ENCODE peak calls at places on chromosomes 1 and 21, in five cellular contexts. L, N, B, K and Y are unnamed samples.

GRCh38 chr1:119885903-119886783 is 10.2 kb downstream of the ADAM30 start:
- DNase-seq in L (peak; percentile 41), N (no peak), B (no peak), K (peak; percentile 18), Y (peak; percentile 79)

GRCh38 chr1:218933526-218933925 is 240.2 kb upstream of the LYPLAL1 start:
- DNase-seq in L (no peak), N (no peak), B (no peak), K (no peak), Y (no peak)

GRCh38 chr1:41315867-41316266 is 45.4 kb upstream of the FOXO6 start:
- DNase-seq in L (no peak), N (no peak), B (no peak), K (no peak), Y (no peak)

GRCh38 chr1:184483101-184483813 is 96.4 kb downstream of the C1orf21 start:
- DNase-seq in L (peak; percentile 39), N (peak; percentile 88), B (no peak), K (no peak), Y (no peak)

GRCh38 chr1:16915627-16915973 is 6.1 kb upstream of the CROCC start:
- DNase-seq in L (no peak), N (peak; percentile 65), B (no peak), K (no peak), Y (no peak)

GRCh38 chr1:238624786-238625185 is 734.1 kb upstream of the ZP4 start:
- DNase-seq in L (no peak), N (no peak), B (no peak), K (no peak), Y (no peak)

GRCh38 chr1:65079941-65080340 is 68.1 kb upstream of the AK4 start:
- DNase-seq in L (no peak), N (no peak), B (no peak), K (no peak), Y (no peak)

GRCh38 chr1:3431266-3431665 is 23.2 kb upstream of the ARHGEF16 start:
- DNase-seq in L (no peak), N (no peak), B (no peak), K (peak; percentile 34), Y (no peak)

GRCh38 chr1:164712131-164713031 is 153.4 kb downstream of the PBX1 start:
- DNase-seq in L (peak; percentile 54), N (no peak), B (no peak), K (no peak), Y (no peak)

GRCh38 chr1:157438236-157439012 is 113.9 kb downstream of the FCRL5 start:
- DNase-seq in L (no peak), N (no peak), B (no peak), K (no peak), Y (no peak)

GRCh38 chr1:47887060-47887851 is 109.9 kb downstream of the TRABD2B start:
- DNase-seq in L (no peak), N (no peak), B (no peak), K (no peak), Y (no peak)

GRCh38 chr1:58580186-58580585 is 3.1 kb upstream of the TACSTD2 start:
- DNase-seq in L (no peak), N (no peak), B (no peak), K (no peak), Y (no peak)

GRCh38 chr21:46099476-46099875 is 1.6 kb downstream of the COL6A2 start:
- DNase-seq in L (peak; percentile 13), N (peak; percentile 85), B (no peak), K (no peak), Y (peak; percentile 30)
- TF ChIP-seq CTCF in L (no peak), N (no peak), B (no peak), K (no peak), Y (no peak)

DNA sequence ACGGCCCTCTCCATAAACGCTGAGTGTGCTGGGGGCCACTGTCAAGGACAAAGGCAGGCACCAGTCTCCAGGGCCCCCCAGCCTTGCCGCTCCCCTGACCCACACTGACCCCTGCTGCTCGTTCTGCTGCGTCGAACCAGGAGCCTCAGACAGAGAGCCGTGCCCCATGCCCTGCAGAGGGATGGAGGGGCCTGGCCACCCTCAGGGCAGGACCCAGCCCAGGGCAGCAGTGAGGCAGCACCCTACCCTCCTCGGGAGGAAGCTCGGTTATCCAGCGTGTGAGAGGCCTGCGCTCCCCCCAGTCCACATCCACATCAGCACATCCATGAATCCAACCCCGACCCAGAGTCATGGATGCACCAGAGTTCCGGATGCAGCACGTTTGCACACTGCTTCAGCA is 15.1 kb downstream of the WDR4 start:
- DNase-seq in L (no peak), N (no peak), B (no peak), K (no peak), Y (no peak)
- TF ChIP-seq CTCF in L (no peak), N (no peak), B (no peak), K (no peak), Y (no peak)

GRCh38 chr1:202661136-202661845 is 49.0 kb downstream of the SYT2 start:
- DNase-seq in L (no peak), N (no peak), B (no peak), K (peak; percentile 53), Y (no peak)

GRCh38 chr1:202658251-202658650 is 52.0 kb downstream of the SYT2 start:
- DNase-seq in L (no peak), N (no peak), B (no peak), K (no peak), Y (no peak)

GRCh38 chr1:202658766-202659165 is 51.5 kb downstream of the SYT2 start:
- DNase-seq in L (no peak), N (no peak), B (no peak), K (no peak), Y (no peak)

GRCh38 chr1:202659541-202659940 is 50.7 kb downstream of the SYT2 start:
- DNase-seq in L (no peak), N (no peak), B (no peak), K (no peak), Y (no peak)

GRCh38 chr1:202659974-202660373 is 50.3 kb downstream of the SYT2 start:
- DNase-seq in L (no peak), N (no peak), B (no peak), K (no peak), Y (no peak)
- TF ChIP-seq CTCF in L (no peak), N (no peak), B (no peak), K (no peak), Y (no peak)

DNA sequence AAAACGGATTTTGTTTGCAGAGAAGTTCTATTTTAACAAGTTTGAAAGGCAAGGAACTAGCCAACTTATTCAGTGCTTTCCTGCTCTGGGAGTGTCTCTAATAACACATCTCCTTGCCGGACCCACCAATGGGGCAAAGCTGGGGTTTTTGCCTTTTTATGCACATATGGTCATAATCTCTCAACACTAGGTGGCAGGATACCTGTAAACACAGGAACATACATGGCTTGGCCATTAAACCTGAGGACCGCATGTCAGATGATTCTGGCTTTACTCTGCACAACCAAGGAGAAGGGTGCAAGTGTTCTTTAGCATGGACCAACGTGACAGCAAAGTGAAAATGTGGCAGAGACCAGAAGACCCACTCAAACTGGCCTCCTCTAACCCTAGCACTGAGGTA is 4.9 kb downstream of the TMEM9 start:
- DNase-seq in L (no peak), N (no peak), B (no peak), K (peak; percentile 85), Y (peak; percentile 17)
- TF ChIP-seq CTCF in L (peak; percentile 38), N (no peak), B (peak; percentile 23), K (peak; percentile 78), Y (peak; percentile 51)

GRCh38 chr1:63152572-63152971 is 169.8 kb upstream of the FOXD3 start:
- DNase-seq in L (no peak), N (no peak), B (no peak), K (no peak), Y (no peak)

GRCh38 chr1:63147783-63148182 is 174.6 kb upstream of the FOXD3 start:
- DNase-seq in L (no peak), N (no peak), B (no peak), K (no peak), Y (no peak)

GRCh38 chr1:63143482-63143881 is 178.9 kb upstream of the FOXD3 start:
- DNase-seq in L (no peak), N (no peak), B (no peak), K (no peak), Y (no peak)

DNA sequence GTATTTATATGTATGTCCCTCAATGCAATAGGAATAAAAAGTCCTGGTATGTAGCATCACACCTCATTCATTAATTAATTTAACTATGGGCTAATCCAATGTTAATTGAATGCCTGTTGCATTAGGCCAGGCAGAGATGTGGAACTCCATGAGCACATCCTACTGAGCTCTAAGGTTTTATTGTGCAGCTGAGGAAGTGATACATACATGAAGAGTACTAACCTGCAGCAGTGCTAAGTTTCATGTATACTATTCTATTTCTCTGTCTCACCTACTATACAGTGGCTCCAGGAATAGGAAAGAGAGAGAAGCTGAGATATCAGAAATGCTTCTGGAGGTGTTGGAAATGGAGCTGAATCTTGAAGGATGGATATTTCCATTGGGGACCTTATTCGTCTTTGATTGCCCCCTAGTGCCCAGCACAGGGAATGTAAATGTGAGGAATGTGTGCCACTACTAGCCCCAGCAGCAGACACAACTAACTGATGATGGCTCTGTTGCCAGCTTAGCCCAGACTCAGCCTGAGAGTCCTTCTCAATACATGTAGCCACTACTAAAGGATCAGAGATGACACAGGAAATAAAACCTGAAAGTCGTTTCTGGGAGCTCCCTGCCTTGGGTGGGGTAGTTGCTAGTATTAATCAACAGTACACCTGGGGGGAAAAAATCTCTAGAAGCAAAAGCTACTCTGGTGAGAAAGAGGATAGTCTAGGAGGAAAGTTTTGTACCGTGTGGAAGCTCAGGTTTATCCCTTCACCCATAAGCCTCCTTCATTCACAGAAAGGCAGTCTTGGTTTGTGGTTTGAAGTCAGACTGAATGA is 173.3 kb upstream of the FOXD3 start:
- DNase-seq in L (no peak), N (no peak), B (no peak), K (peak; percentile 10), Y (peak; percentile 31)
- TF ChIP-seq CTCF in L (peak; percentile 58), N (no peak), B (no peak), K (peak; percentile 45), Y (peak; percentile 49)

GRCh38 chr1:152502496-152503180 is 8.0 kb upstream of the LCE5A start:
- DNase-seq in L (no peak), N (no peak), B (no peak), K (peak; percentile 43), Y (no peak)

GRCh38 chr1:152495066-152495675 is 15.4 kb upstream of the LCE5A start:
- DNase-seq in L (no peak), N (no peak), B (no peak), K (no peak), Y (peak; percentile 33)

GRCh38 chr1:152501704-152502103 is 8.9 kb upstream of the LCE5A start:
- DNase-seq in L (no peak), N (no peak), B (no peak), K (peak; percentile 64), Y (no peak)

GRCh38 chr1:152497273-152497672 is 13.3 kb upstream of the LCE5A start:
- DNase-seq in L (no peak), N (no peak), B (no peak), K (peak; percentile 40), Y (no peak)
- TF ChIP-seq CTCF in L (peak; percentile 36), N (no peak), B (no peak), K (peak; percentile 49), Y (no peak)